ENCODE peak calls at places on chromosomes 5 and 9, in nine cellular contexts. M, U, E, N, I, X, K, Z and J are unnamed samples.

GRCh38 chr9:137390553-137391410 is 32.2 kb downstream of the EXD3 start:
- DNase-seq in M (no peak), U (no peak), E (no peak), N (no peak), I (no peak), X (no peak), K (no peak), Z (no peak), J (no peak)

GRCh38 chr9:126334626-126335621 is 8.3 kb downstream of the MVB12B start:
- DNase-seq in M (peak; percentile 9), U (no peak), E (no peak), N (peak; percentile 26), I (no peak), X (peak; percentile 48), K (no peak), Z (peak; percentile 52), J (no peak)

GRCh38 chr5:168578506-168579205 is 512 bp downstream of the PANK3 start:
- DNase-seq in M (no peak), U (no peak), E (no peak), N (no peak), I (peak; percentile 63), X (no peak), K (no peak), Z (no peak), J (peak; percentile 7)

GRCh38 chr5:178069909-178070308 is 43.4 kb upstream of the N4BP3 start:
- DNase-seq in M (no peak), U (peak; percentile 17), E (no peak), N (peak; percentile 36), I (peak; percentile 45), X (peak; percentile 33), K (no peak), Z (no peak), J (peak; percentile 22)

GRCh38 chr5:150211156-150212030 is 21.5 kb downstream of the SLC6A7 start:
- DNase-seq in M (no peak), U (no peak), E (no peak), N (no peak), I (no peak), X (no peak), K (no peak), Z (no peak), J (no peak)

GRCh38 chr5:1973391-1974013 is 90.8 kb upstream of the IRX4 start:
- DNase-seq in M (no peak), U (no peak), E (no peak), N (no peak), I (no peak), X (no peak), K (peak; percentile 62), Z (no peak), J (no peak)

GRCh38 chr9:4929917-4930316 is 55.2 kb upstream of the JAK2 start:
- DNase-seq in M (no peak), U (no peak), E (no peak), N (no peak), I (no peak), X (peak; percentile 24), K (no peak), Z (peak; percentile 18), J (peak; percentile 26)

GRCh38 chr9:90983394-90983793 is 181.8 kb downstream of the SYK start:
- DNase-seq in M (no peak), U (no peak), E (no peak), N (no peak), I (no peak), X (no peak), K (no peak), Z (no peak), J (no peak)

GRCh38 chr9:73370053-73370452 is 218.4 kb downstream of the ANXA1 start:
- DNase-seq in M (no peak), U (no peak), E (no peak), N (no peak), I (peak; percentile 86), X (no peak), K (no peak), Z (peak; percentile 21), J (no peak)

GRCh38 chr9:137445930-137446431 is 4.8 kb upstream of the ENTPD8 start:
- DNase-seq in M (no peak), U (no peak), E (peak; percentile 69), N (no peak), I (no peak), X (no peak), K (no peak), Z (no peak), J (peak; percentile 40)

GRCh38 chr5:27778121-27778520 is 739.7 kb upstream of the CDH9 start:
- DNase-seq in M (no peak), U (no peak), E (no peak), N (peak; percentile 8), I (no peak), X (no peak), K (no peak), Z (no peak), J (no peak)

GRCh38 chr5:123156577-123157296 is 67.7 kb downstream of the PRDM6 start:
- DNase-seq in M (peak; percentile 68), U (no peak), E (no peak), N (peak; percentile 74), I (no peak), X (peak; percentile 54), K (no peak), Z (peak; percentile 89), J (peak; percentile 84)

GRCh38 chr5:149962040-149962439 is 1.5 kb downstream of the SLC26A2 start:
- DNase-seq in M (peak; percentile 57), U (no peak), E (no peak), N (peak; percentile 80), I (peak; percentile 78), X (peak; percentile 83), K (no peak), Z (peak; percentile 52), J (peak; percentile 78)

GRCh38 chr5:140114341-140115185 is 654 bp downstream of the PURA start:
- DNase-seq in M (peak; percentile 52), U (no peak), E (peak; percentile 93), N (peak; percentile 71), I (peak; percentile 38), X (peak; percentile 64), K (peak; percentile 40), Z (peak; percentile 69), J (peak; percentile 47)

GRCh38 chr5:56740000-56740399 is 75.3 kb upstream of the MAP3K1 start:
- DNase-seq in M (no peak), U (no peak), E (no peak), N (peak; percentile 21), I (no peak), X (peak; percentile 30), K (no peak), Z (no peak), J (no peak)

GRCh38 chr5:169667896-169668674 is 31.0 kb downstream of the DOCK2 start:
- DNase-seq in M (peak; percentile 7), U (no peak), E (no peak), N (no peak), I (no peak), X (no peak), K (no peak), Z (peak; percentile 24), J (peak; percentile 7)

GRCh38 chr5:61630908-61631307 is 298.9 kb downstream of the ZSWIM6 start:
- DNase-seq in M (no peak), U (no peak), E (no peak), N (no peak), I (no peak), X (no peak), K (no peak), Z (no peak), J (no peak)

GRCh38 chr9:37987467-37987981 is 81.5 kb downstream of the SHB start:
- DNase-seq in M (no peak), U (no peak), E (no peak), N (no peak), I (no peak), X (no peak), K (no peak), Z (no peak), J (no peak)

GRCh38 chr5:141915881-141916336 is 7.8 kb upstream of the DELE1 start:
- DNase-seq in M (no peak), U (no peak), E (no peak), N (no peak), I (no peak), X (no peak), K (no peak), Z (no peak), J (no peak)

GRCh38 chr5:155085282-155085990 is 71.9 kb downstream of the KIF4B start:
- DNase-seq in M (peak; percentile 18), U (no peak), E (no peak), N (no peak), I (peak; percentile 27), X (no peak), K (peak; percentile 29), Z (peak; percentile 12), J (no peak)

GRCh38 chr5:158084292-158084691 is 225.3 kb upstream of the CLINT1 start:
- DNase-seq in M (peak; percentile 75), U (no peak), E (no peak), N (no peak), I (no peak), X (no peak), K (no peak), Z (no peak), J (peak; percentile 24)

GRCh38 chr5:158082696-158083287 is 223.8 kb upstream of the CLINT1 start:
- DNase-seq in M (peak; percentile 17), U (no peak), E (no peak), N (no peak), I (no peak), X (no peak), K (no peak), Z (no peak), J (no peak)

GRCh38 chr5:158086856-158087255 is 227.9 kb upstream of the CLINT1 start:
- DNase-seq in M (no peak), U (no peak), E (no peak), N (no peak), I (no peak), X (no peak), K (no peak), Z (no peak), J (no peak)
- TF ChIP-seq CTCF in M (no peak), U (no peak), E (no peak), N (no peak), I (no peak), X (no peak), K (no peak), Z (no peak), J (no peak)

GRCh38 chr9:119284118-119284517 is 85.1 kb downstream of the BRINP1 start:
- DNase-seq in M (peak; percentile 3), U (no peak), E (no peak), N (peak; percentile 26), I (peak; percentile 15), X (no peak), K (no peak), Z (peak; percentile 70), J (no peak)
- TF ChIP-seq CTCF in M (peak; percentile 30), U (no peak), E (no peak), N (peak; percentile 21), I (peak; percentile 27), X (no peak), K (no peak), Z (no peak), J (no peak)

GRCh38 chr5:24110019-24110615 is 534.7 kb downstream of the CDH10 start:
- DNase-seq in M (peak; percentile 0), U (no peak), E (no peak), N (peak; percentile 33), I (peak; percentile 73), X (peak; percentile 31), K (no peak), Z (peak; percentile 3), J (peak; percentile 3)
- TF ChIP-seq CTCF in M (peak; percentile 48), U (no peak), E (peak; percentile 22), N (peak; percentile 41), I (peak; percentile 89), X (peak; percentile 43), K (no peak), Z (peak; percentile 37), J (no peak)

GRCh38 chr5:23507278-23507685 is at the start of gene PRDM9:
- DNase-seq in M (no peak), U (no peak), E (peak; percentile 83), N (peak; percentile 80), I (peak; percentile 31), X (peak; percentile 81), K (no peak), Z (peak; percentile 0), J (no peak)

GRCh38 chr5:23506329-23507236 is 826 bp upstream of the PRDM9 start:
- DNase-seq in M (no peak), U (no peak), E (no peak), N (peak; percentile 63), I (peak; percentile 42), X (peak; percentile 64), K (no peak), Z (no peak), J (no peak)
- TF ChIP-seq CTCF in M (no peak), U (no peak), E (no peak), N (peak; percentile 30), I (peak; percentile 26), X (peak; percentile 40), K (no peak), Z (peak; percentile 40), J (no peak)